ENCODE peak calls at places on chromosomes 5 and 9, in nine cellular contexts. D is sciatic nerve; C is nephron progenitor cell; I is stimulated activated CD8-positive, alpha-beta memory T cell treated with anti-CD3 and anti-CD28 coated beads, Interleukin-2, amount 100 ng/mL, for 1 hour; X is aorta; A is CD4-positive, alpha-beta T cell; H is smooth muscle cell of the brain vasculature; J is T-helper 2 cell; F is retina. R is an unnamed sample.

GRCh38 chr9:111759762-111760639 is 34.7 kb downstream of the SHOC1 start:
- DNase-seq in D (no peak), C (peak; percentile 25), I (peak; percentile 2), X (no peak), A (peak; percentile 26), H (peak; percentile 67), J (peak; percentile 69), F (peak; percentile 28), R (no peak)

GRCh38 chr9:106753155-106753671 is 109.8 kb upstream of the ZNF462 start:
- DNase-seq in D (no peak), C (no peak), I (no peak), X (no peak), A (no peak), H (no peak), J (peak; percentile 32), F (no peak), R (no peak)

GRCh38 chr5:73171495-73171894 is 1.5 kb upstream of the TMEM174 start:
- DNase-seq in D (no peak), C (no peak), I (no peak), X (no peak), A (no peak), H (no peak), J (no peak), F (no peak), R (no peak)

GRCh38 chr9:97651646-97652045 is 18.0 kb downstream of the NCBP1 start:
- DNase-seq in D (no peak), C (no peak), I (no peak), X (no peak), A (no peak), H (no peak), J (no peak), F (no peak), R (no peak)

GRCh38 chr5:107134931-107135330 is 535.8 kb downstream of the EFNA5 start:
- DNase-seq in D (no peak), C (no peak), I (no peak), X (no peak), A (no peak), H (no peak), J (no peak), F (no peak), R (no peak)

GRCh38 chr5:2670856-2671404 is 80.5 kb downstream of the IRX2 start:
- DNase-seq in D (no peak), C (no peak), I (no peak), X (no peak), A (no peak), H (no peak), J (no peak), F (no peak), R (no peak)

GRCh38 chr9:131701434-131701781 is 38.5 kb downstream of the RAPGEF1 start:
- DNase-seq in D (no peak), C (no peak), I (no peak), X (no peak), A (no peak), H (no peak), J (no peak), F (no peak), R (no peak)

GRCh38 chr5:175285263-175285662 is 158.7 kb downstream of the DRD1 start:
- DNase-seq in D (no peak), C (no peak), I (no peak), X (no peak), A (no peak), H (no peak), J (no peak), F (no peak), R (no peak)

GRCh38 chr9:135085830-135086546 is 1.5 kb upstream of the OLFM1 start:
- DNase-seq in D (peak; percentile 88), C (peak; percentile 94), I (no peak), X (peak; percentile 69), A (no peak), H (peak; percentile 26), J (peak; percentile 14), F (peak; percentile 95), R (peak; percentile 82)

GRCh38 chr9:122075135-122076030 is 17.7 kb downstream of the TTLL11 start:
- DNase-seq in D (no peak), C (no peak), I (no peak), X (no peak), A (no peak), H (no peak), J (no peak), F (no peak), R (no peak)

GRCh38 chr9:95081998-95082397 is 235.5 kb downstream of the FANCC start:
- DNase-seq in D (peak; percentile 58), C (no peak), I (no peak), X (no peak), A (no peak), H (no peak), J (no peak), F (no peak), R (peak; percentile 51)

GRCh38 chr5:113115061-113115460 is 138.5 kb downstream of the DCP2 start:
- DNase-seq in D (no peak), C (no peak), I (no peak), X (no peak), A (no peak), H (no peak), J (no peak), F (no peak), R (no peak)

GRCh38 chr5:150320048-150320555 is 17.4 kb upstream of the ARSI start:
- DNase-seq in D (no peak), C (no peak), I (no peak), X (peak; percentile 59), A (no peak), H (no peak), J (no peak), F (no peak), R (no peak)

GRCh38 chr9:92740015-92740408 is 24.6 kb downstream of the BICD2 start:
- DNase-seq in D (no peak), C (no peak), I (no peak), X (no peak), A (no peak), H (no peak), J (no peak), F (no peak), R (no peak)

GRCh38 chr5:1975898-1976765 is 93.4 kb upstream of the IRX4 start:
- DNase-seq in D (no peak), C (no peak), I (no peak), X (no peak), A (no peak), H (no peak), J (no peak), F (no peak), R (no peak)

GRCh38 chr9:19379697-19380046 is 364 bp downstream of the RPS6 start:
- DNase-seq in D (no peak), C (peak; percentile 55), I (no peak), X (peak; percentile 63), A (no peak), H (no peak), J (peak; percentile 66), F (no peak), R (peak; percentile 91)

GRCh38 chr9:110270211-110270995 is 14.1 kb upstream of the TXN start:
- DNase-seq in D (no peak), C (no peak), I (no peak), X (no peak), A (no peak), H (no peak), J (no peak), F (no peak), R (no peak)

GRCh38 chr9:131677445-131678180 is 62.3 kb downstream of the RAPGEF1 start:
- DNase-seq in D (no peak), C (no peak), I (no peak), X (no peak), A (no peak), H (peak; percentile 36), J (peak; percentile 74), F (peak; percentile 52), R (no peak)

GRCh38 chr9:116653580-116654355 is 33.3 kb upstream of the TRIM32 start:
- DNase-seq in D (no peak), C (no peak), I (no peak), X (no peak), A (no peak), H (no peak), J (no peak), F (no peak), R (no peak)

GRCh38 chr9:95127249-95128176 is 190.0 kb downstream of the FANCC start:
- DNase-seq in D (peak; percentile 94), C (peak; percentile 90), I (peak; percentile 24), X (peak; percentile 92), A (peak; percentile 52), H (peak; percentile 49), J (peak; percentile 74), F (peak; percentile 92), R (peak; percentile 92)

GRCh38 chr9:37515620-37516258 is 30.0 kb downstream of the POLR1E start:
- DNase-seq in D (no peak), C (no peak), I (no peak), X (no peak), A (no peak), H (no peak), J (no peak), F (no peak), R (no peak)

GRCh38 chr5:119255571-119256356 is 100.1 kb upstream of the TNFAIP8 start:
- DNase-seq in D (no peak), C (no peak), I (no peak), X (no peak), A (no peak), H (no peak), J (no peak), F (no peak), R (no peak)

GRCh38 chr9:105385372-105385985 is 62.4 kb upstream of the FSD1L start:
- DNase-seq in D (peak; percentile 63), C (no peak), I (no peak), X (no peak), A (no peak), H (no peak), J (peak; percentile 61), F (no peak), R (no peak)

GRCh38 chr5:176167800-176168199 is 70.4 kb upstream of the SIMC1 start:
- DNase-seq in D (no peak), C (no peak), I (no peak), X (no peak), A (no peak), H (no peak), J (no peak), F (peak; percentile 52), R (no peak)

GRCh38 chr9:126523621-126524111 is 90.1 kb upstream of the LMX1B start:
- DNase-seq in D (no peak), C (no peak), I (no peak), X (no peak), A (no peak), H (no peak), J (peak; percentile 78), F (no peak), R (peak; percentile 79)

GRCh38 chr9:109574061-109574882 is 76.2 kb upstream of the PTPN3 start:
- DNase-seq in D (no peak), C (peak; percentile 44), I (no peak), X (no peak), A (no peak), H (peak; percentile 44), J (peak; percentile 19), F (peak; percentile 38), R (no peak)

R was measured in spleen.